ENCODE peak calls at places on chromosomes 5 and 9, in six cellular contexts. I is upper lobe of left lung, Q is stomach, T is GM12878, G is A549, J is transverse colon. K is an unnamed sample. For H3K4me1, the result is how much of the 10 kb centered on the place peaks cover.

GRCh38 chr5:111857633-111858032 is 100.6 kb upstream of the NREP start:
- DNase-seq in G (no peak), T (no peak), Q (no peak), J (no peak), I (no peak), K (no peak)

GRCh38 chr5:61394078-61394701 is 62.1 kb downstream of the ZSWIM6 start:
- DNase-seq in I (no peak), J (no peak), G (no peak), Q (no peak), T (no peak), K (no peak)

GRCh38 chr9:34989946-34990635 is 546 bp downstream of the DNAJB5 start:
- DNase-seq in G (no peak), Q (peak), T (no peak), I (peak), J (peak), K (no peak)

GRCh38 chr5:58738336-58738735 is 155.5 kb downstream of the RAB3C start:
- DNase-seq in G (no peak), J (no peak), I (no peak), T (no peak), Q (no peak), K (no peak)

GRCh38 chr9:77926314-77926959 is 105.2 kb downstream of the GNAQ start:
- DNase-seq in I (no peak), T (no peak), G (peak), J (no peak), Q (no peak), K (no peak)

GRCh38 chr5:135223404-135223803 is 175.6 kb downstream of the MACROH2A1 start:
- DNase-seq in J (no peak), Q (peak), G (no peak), I (no peak), T (no peak), K (no peak)

GRCh38 chr9:120742951-120743416 is 28.7 kb upstream of the MEGF9 start:
- DNase-seq in J (no peak), G (peak), T (no peak), Q (no peak), I (no peak), K (no peak)

GRCh38 chr5:89313804-89314588 is 431.0 kb upstream of the MEF2C start:
- DNase-seq in T (peak), J (peak), G (no peak), I (no peak), Q (no peak), K (no peak)

GRCh38 chr9:110969971-110970381 is 68.3 kb downstream of the LPAR1 start:
- DNase-seq in T (no peak), G (peak), J (no peak), Q (no peak), I (no peak), K (no peak)

GRCh38 chr9:135619599-135619886 is 19.8 kb downstream of the GLT6D1 start:
- DNase-seq in Q (no peak), I (no peak), G (no peak), J (no peak), T (no peak), K (no peak)

GRCh38 chr9:80720579-80720978 is 968.8 kb downstream of the TLE1 start:
- DNase-seq in Q (no peak), G (no peak), T (no peak), I (no peak), J (no peak), K (no peak)

GRCh38 chr5:171776747-171777419 is 8.7 kb upstream of the SMIM23 start:
- DNase-seq in Q (no peak), J (no peak), T (no peak), I (no peak), G (no peak), K (peak)

GRCh38 chr9:34891386-34891785 is 66.7 kb upstream of the PHF24 start:
- DNase-seq in G (no peak), J (no peak), T (no peak), I (no peak), Q (no peak), K (peak)

GRCh38 chr5:8870349-8870748 is 675.5 kb downstream of the SEMA5A start:
- DNase-seq in T (no peak), Q (no peak), J (no peak), I (no peak), G (no peak), K (no peak)

GRCh38 chr9:127895811-127896210 is 3.6 kb downstream of the ST6GALNAC6 start:
- DNase-seq in J (no peak), G (no peak), T (no peak), I (no peak), Q (no peak), K (no peak)

GRCh38 chr9:74025402-74025894 is 471.7 kb upstream of the RORB start:
- DNase-seq in T (no peak), G (peak), J (no peak), I (no peak), Q (no peak), K (no peak)

GRCh38 chr9:78000221-78000620 is 31.4 kb downstream of the GNAQ start:
- DNase-seq in G (no peak), J (no peak), I (no peak), Q (no peak), T (no peak), K (no peak)

GRCh38 chr5:59021837-59022514 is 439.1 kb downstream of the RAB3C start:
- DNase-seq in G (no peak), I (peak), Q (peak), T (no peak), J (peak), K (no peak)

GRCh38 chr5:75885849-75886596 is 168.8 kb upstream of the POC5 start:
- DNase-seq in J (no peak), G (no peak), T (no peak), Q (no peak), I (no peak), K (peak)

GRCh38 chr5:31106259-31106658 is 87.2 kb upstream of the CDH6 start:
- DNase-seq in T (no peak), J (no peak), Q (no peak), G (no peak), I (no peak), K (no peak)
- TF ChIP-seq EP300 in T (no peak), J (no peak), Q (no peak), G (no peak), I (no peak), K (no peak)

GRCh38 chr5:143361438-143361837 is 42.0 kb downstream of the NR3C1 start:
- DNase-seq in Q (no peak), I (no peak), T (no peak), J (no peak), G (no peak), K (no peak)

GRCh38 chr5:143356855-143357254 is 46.6 kb downstream of the NR3C1 start:
- DNase-seq in G (no peak), J (no peak), I (no peak), T (no peak), Q (no peak), K (no peak)

GRCh38 chr5:143362828-143363227 is 40.7 kb downstream of the NR3C1 start:
- DNase-seq in T (no peak), Q (no peak), G (no peak), I (no peak), J (no peak), K (no peak)

GRCh38 chr5:143355710-143356109 is 47.8 kb downstream of the NR3C1 start:
- DNase-seq in J (peak), T (no peak), Q (peak), G (peak), I (peak), K (no peak)

DNA sequence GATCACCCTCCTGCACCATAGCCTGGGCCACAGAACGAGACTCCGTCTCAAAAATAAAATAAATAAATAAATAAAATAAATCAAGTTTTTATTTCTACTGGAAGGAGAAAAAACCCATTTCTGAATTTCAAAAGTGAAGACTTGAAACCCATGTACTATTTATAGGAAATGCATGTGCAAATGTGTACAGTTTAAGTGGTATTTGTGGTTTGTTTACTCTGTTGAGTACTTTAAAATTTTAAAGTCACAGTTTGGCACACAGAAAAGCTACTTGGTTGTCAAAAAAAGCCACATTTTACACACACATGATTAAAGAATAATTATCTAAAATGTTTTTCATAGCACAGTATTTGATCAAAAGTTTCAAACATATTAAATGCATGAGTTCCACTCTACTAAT is 43.6 kb downstream of the NR3C1 start:
- DNase-seq in I (no peak), J (no peak), T (no peak), G (no peak), Q (no peak), K (no peak)
- H3K4me1 ChIP-seq in I (half or more), J (under half), T (under half), G (half or more), Q (half or more), K (half or more)

GRCh38 chr5:78594946-78595921 is 53.3 kb downstream of the LHFPL2 start:
- DNase-seq in I (no peak), J (peak), Q (no peak), T (no peak), G (peak), K (peak)
- TF ChIP-seq EP300 in I (no peak), J (no peak), Q (no peak), T (no peak), G (peak), K (no peak)

GRCh38 chr5:159910207-159910842 is 6.0 kb upstream of the ADRA1B start:
- DNase-seq in G (no peak), I (no peak), J (no peak), Q (no peak), T (no peak), K (no peak)
- H3K4me1 ChIP-seq in G (half or more), I (under half), J (under half), Q (under half), T (under half), K (under half)

DNA sequence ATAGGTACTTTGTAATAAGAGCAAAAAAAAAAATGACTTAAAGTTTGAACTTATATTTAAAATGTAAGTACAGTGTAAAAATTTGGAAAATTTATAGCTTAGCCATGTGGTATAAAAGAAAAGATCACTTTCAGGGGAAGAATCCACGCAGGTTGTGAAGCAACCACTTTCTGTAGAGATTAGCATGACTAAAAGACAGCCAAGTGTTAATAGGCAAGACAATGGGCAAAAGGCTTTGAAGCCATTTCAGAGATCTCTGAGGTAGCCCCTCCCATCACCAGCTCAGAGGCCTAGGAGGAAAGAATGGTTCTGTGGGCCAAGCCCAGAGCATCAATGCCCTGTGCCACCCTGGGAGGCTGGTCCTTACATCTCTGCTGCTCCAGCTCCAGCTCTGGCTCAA is 346.3 kb upstream of the CHD1 start:
- DNase-seq in J (no peak), G (no peak), Q (no peak), T (no peak), I (no peak), K (no peak)
- TF ChIP-seq EP300 in J (no peak), G (no peak), Q (no peak), T (no peak), I (no peak), K (no peak)

GRCh38 chr9:550267-550790 is 291.2 kb upstream of the DMRT1 start:
- DNase-seq in G (no peak), T (no peak), I (no peak), J (peak), Q (peak), K (no peak)
- H3K4me1 ChIP-seq in G (under half), T (under half), I (under half), J (under half), Q (half or more), K (under half)

GRCh38 chr5:124740991-124741583 is 5.4 kb downstream of the ZNF608 start:
- DNase-seq in G (no peak), T (no peak), Q (no peak), I (no peak), J (no peak), K (no peak)
- TF ChIP-seq EP300 in G (no peak), T (peak), Q (no peak), I (no peak), J (no peak), K (no peak)

DNA sequence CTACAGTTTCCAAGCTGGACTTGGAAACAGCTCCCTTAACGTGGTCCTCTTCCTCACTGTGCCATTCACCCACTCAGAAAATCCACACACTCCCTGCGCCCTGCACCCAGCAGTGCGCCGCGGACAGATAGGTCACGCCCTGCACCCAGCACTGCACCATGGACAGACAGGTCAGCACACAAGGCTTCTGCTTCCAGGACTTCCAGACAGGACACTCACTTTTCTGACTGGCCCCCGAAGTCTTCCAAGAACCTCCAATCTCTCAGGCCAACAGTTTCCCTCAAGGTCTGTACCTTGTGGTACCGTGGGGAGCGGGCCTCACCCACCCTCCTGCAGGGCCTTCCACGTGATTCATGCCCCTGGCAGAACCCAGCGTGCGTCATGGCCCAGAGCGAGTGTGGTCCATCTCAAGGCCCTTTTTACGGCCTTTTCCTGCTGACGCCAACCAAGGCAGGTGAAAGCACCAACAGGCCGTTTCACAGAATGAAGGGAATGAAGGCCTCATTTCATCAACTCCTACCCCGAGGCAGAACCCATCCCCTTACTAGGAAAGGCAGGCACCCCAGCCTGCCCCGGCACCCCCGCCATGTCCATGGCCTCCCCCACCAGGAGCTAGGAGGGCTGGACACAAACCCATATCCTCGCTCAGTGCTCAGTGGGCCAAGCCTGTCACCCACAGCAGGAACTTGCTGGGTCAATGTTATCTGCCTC is 17.3 kb downstream of the VAV2 start:
- DNase-seq in G (no peak), Q (no peak), T (no peak), J (no peak), I (no peak), K (no peak)
- H3K4me1 ChIP-seq in G (under half), Q (half or more), T (under half), J (half or more), I (under half), K (half or more)

GRCh38 chr5:178545941-178546674 is 44.1 kb downstream of the COL23A1 start:
- DNase-seq in Q (no peak), T (no peak), G (no peak), I (no peak), J (no peak), K (no peak)

GRCh38 chr5:178547753-178548415 is 42.3 kb downstream of the COL23A1 start:
- DNase-seq in I (no peak), Q (no peak), J (no peak), T (peak), G (no peak), K (no peak)

GRCh38 chr5:178548751-178549150 is 41.4 kb downstream of the COL23A1 start:
- DNase-seq in I (no peak), Q (no peak), G (no peak), T (no peak), J (no peak), K (no peak)

GRCh38 chr5:178546675-178547033 is 43.5 kb downstream of the COL23A1 start:
- DNase-seq in J (no peak), I (no peak), G (no peak), T (no peak), Q (no peak), K (no peak)

DNA sequence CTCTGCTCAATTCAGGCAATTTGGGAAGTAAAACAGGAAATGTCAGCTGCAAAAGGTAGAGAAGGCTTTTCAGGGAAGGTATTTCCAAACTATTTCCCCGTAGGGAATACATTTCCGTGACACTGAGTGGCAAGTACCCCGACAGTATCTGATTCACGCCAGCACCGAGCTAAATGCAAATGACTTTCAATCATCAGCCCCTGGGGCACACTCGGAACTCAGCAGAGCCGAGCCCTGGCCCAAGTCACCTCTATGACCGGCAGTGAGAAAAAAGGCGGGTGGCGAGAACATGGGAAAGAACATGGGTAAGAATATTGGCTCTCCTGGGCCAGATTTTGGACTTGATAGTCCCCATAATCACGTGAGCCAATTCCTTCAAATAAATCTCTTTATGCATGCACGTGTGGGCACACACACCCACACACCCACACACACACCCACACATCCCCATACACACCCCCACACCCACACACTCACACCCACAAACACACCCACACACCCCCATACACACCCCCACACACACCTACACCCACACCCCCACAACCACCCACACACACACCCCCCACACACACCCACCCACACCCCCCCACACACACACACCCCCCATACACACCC is 43.0 kb downstream of the COL23A1 start:
- DNase-seq in J (no peak), Q (no peak), T (no peak), I (no peak), G (no peak), K (no peak)
- TF ChIP-seq EP300 in J (no peak), Q (no peak), T (no peak), I (no peak), G (no peak), K (no peak)

GRCh38 chr9:113514061-113514460 is 50.5 kb downstream of the RGS3 start:
- DNase-seq in T (no peak), I (no peak), Q (no peak), J (no peak), G (no peak), K (no peak)

GRCh38 chr9:113514748-113515147 is 51.2 kb downstream of the RGS3 start:
- DNase-seq in Q (no peak), I (no peak), G (no peak), J (no peak), T (no peak), K (no peak)

GRCh38 chr9:113513541-113513940 is 50.0 kb downstream of the RGS3 start:
- DNase-seq in G (no peak), T (no peak), Q (no peak), I (no peak), J (no peak), K (no peak)

GRCh38 chr9:113516840-113517577 is 53.5 kb downstream of the RGS3 start:
- DNase-seq in J (peak), Q (peak), I (peak), T (peak), G (no peak), K (no peak)

GRCh38 chr9:113515862-113516261 is 52.3 kb downstream of the RGS3 start:
- DNase-seq in T (no peak), Q (no peak), J (no peak), I (no peak), G (no peak), K (no peak)
- H3K4me1 ChIP-seq in T (under half), Q (under half), J (half or more), I (under half), G (under half), K (under half)